ENCODE peak calls at places on chromosomes 11 and 22, in eight cellular contexts. P is stomach, V is Calu3, G is right atrium auricular region, U is coronary artery, Q is fibroblast of lung, C is lower leg skin, H is neural progenitor cell. M is an unnamed sample.
A peak's percentile ranks its signal among the peaks of the same experiment; 100 is the strongest.

GRCh38 chr11:134835561-134835960 is 423.5 kb upstream of the B3GAT1 start:
- DNase-seq in P (no peak), V (no peak), G (peak; percentile 36), U (no peak), Q (no peak), C (no peak), H (no peak), M (no peak)

GRCh38 chr22:29336751-29337490 is 21.4 kb upstream of the RASL10A start:
- DNase-seq in P (peak; percentile 74), V (no peak), G (no peak), U (no peak), Q (no peak), C (no peak), H (no peak), M (no peak)

GRCh38 chr11:45243931-45244330 is 42.2 kb downstream of the SYT13 start:
- DNase-seq in P (no peak), V (no peak), G (no peak), U (no peak), Q (no peak), C (no peak), H (no peak), M (no peak)

GRCh38 chr11:2869561-2870427 is 15.8 kb downstream of the CDKN1C start:
- DNase-seq in P (no peak), V (no peak), G (no peak), U (no peak), Q (no peak), C (no peak), H (peak; percentile 93), M (no peak)

GRCh38 chr22:32987081-32987631 is 71.0 kb downstream of the SYN3 start:
- DNase-seq in P (no peak), V (no peak), G (peak; percentile 42), U (no peak), Q (peak; percentile 7), C (no peak), H (peak; percentile 90), M (no peak)

GRCh38 chr11:30798547-30799236 is 212.5 kb upstream of the MPPED2 start:
- DNase-seq in P (no peak), V (no peak), G (no peak), U (no peak), Q (no peak), C (no peak), H (no peak), M (no peak)

GRCh38 chr11:75811485-75811884 is 3.5 kb upstream of the UVRAG start:
- DNase-seq in P (no peak), V (no peak), G (no peak), U (no peak), Q (no peak), C (no peak), H (no peak), M (no peak)

GRCh38 chr11:65779919-65780769 is 632 bp downstream of the AP5B1 start:
- DNase-seq in P (peak; percentile 86), V (peak; percentile 93), G (peak; percentile 78), U (peak; percentile 85), Q (peak; percentile 74), C (no peak), H (peak; percentile 91), M (peak; percentile 95)

GRCh38 chr11:34044664-34045485 is 6.7 kb upstream of the CAPRIN1 start:
- DNase-seq in P (no peak), V (peak; percentile 61), G (no peak), U (no peak), Q (peak; percentile 83), C (peak; percentile 24), H (peak; percentile 53), M (no peak)

GRCh38 chr22:27747396-27748256 is 53.9 kb downstream of the MN1 start:
- DNase-seq in P (no peak), V (no peak), G (no peak), U (peak; percentile 82), Q (no peak), C (no peak), H (no peak), M (no peak)
- TF ChIP-seq CTCF in P (no peak), V (no peak), G (peak; percentile 19), U (no peak), Q (peak; percentile 33), C (no peak), H (peak; percentile 39), M (no peak)

DNA sequence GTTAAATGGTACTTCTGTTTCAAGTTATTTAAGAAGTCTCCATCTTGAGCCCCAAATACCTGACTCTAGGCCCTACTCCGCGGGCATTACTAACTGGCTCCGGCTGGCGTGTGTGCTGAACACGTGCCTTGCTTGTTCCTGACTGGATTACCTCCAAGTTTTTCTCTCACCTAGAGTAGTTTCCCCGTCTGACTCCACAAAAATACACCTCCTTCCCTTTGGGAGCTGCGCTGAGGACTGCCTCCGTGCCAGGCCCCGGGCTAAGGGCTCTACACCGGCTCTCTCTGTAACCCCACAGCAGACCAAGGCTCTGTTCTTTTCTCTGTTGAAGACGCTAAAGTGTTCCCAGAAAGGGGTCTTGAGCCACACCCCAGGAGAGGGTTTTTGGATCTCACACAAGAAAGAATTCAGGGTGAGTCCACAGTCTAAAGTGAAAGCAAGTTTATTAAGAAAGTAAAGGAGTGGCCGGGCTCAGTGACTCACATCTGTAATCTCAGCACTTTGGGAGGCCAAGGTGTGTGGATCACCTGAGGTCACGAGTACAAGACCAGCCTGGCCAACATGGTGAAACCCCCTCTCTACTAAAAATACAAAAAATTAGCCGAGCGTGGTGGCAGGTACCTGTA is 61.8 kb downstream of the ANO1 start:
- DNase-seq in P (peak; percentile 71), V (peak; percentile 22), G (no peak), U (no peak), Q (no peak), C (no peak), H (no peak), M (no peak)
- TF ChIP-seq CTCF in P (no peak), V (no peak), G (no peak), U (no peak), Q (no peak), C (no peak), H (no peak), M (no peak)

DNA sequence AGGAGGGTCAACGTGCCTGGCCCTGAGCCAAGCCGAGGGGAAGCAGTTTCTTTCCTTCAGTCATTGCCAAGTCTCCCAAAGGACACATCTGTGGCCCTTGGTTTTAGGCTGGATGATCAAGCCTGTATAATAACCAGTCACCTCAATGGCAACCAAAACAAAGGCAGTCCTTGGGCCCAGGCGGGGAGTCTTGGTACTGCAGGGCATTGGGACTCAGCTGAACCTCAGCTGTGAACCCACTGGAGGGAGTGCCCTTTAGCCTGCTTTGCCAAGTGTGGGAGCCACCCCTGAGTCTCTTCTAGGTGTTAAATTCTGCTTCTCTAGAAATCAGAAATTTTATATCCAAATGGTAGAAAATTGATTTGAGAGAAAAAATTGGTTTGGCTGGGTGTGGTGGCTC is 36.9 kb downstream of the CPT1A start:
- DNase-seq in P (no peak), V (no peak), G (no peak), U (no peak), Q (no peak), C (no peak), H (no peak), M (no peak)
- TF ChIP-seq CTCF in P (no peak), V (no peak), G (no peak), U (no peak), Q (no peak), C (no peak), H (peak; percentile 18), M (no peak)

GRCh38 chr11:1387961-1388762 is 1.6 kb upstream of the BRSK2 start:
- DNase-seq in P (no peak), V (no peak), G (no peak), U (no peak), Q (no peak), C (no peak), H (peak; percentile 44), M (no peak)

GRCh38 chr11:1389932-1390587 is at the start of gene BRSK2:
- DNase-seq in P (no peak), V (no peak), G (no peak), U (no peak), Q (no peak), C (no peak), H (no peak), M (no peak)

GRCh38 chr11:1388763-1389102 is 1.0 kb upstream of the BRSK2 start:
- DNase-seq in P (no peak), V (no peak), G (no peak), U (no peak), Q (no peak), C (no peak), H (peak; percentile 49), M (no peak)

GRCh38 chr11:1390603-1391164 is 950 bp downstream of the BRSK2 start:
- DNase-seq in P (no peak), V (no peak), G (no peak), U (no peak), Q (no peak), C (no peak), H (peak; percentile 90), M (no peak)

GRCh38 chr11:1389103-1389931 is 417 bp upstream of the BRSK2 start:
- DNase-seq in P (peak; percentile 97), V (peak; percentile 96), G (peak; percentile 96), U (peak; percentile 95), Q (peak; percentile 94), C (peak; percentile 96), H (peak; percentile 99), M (peak; percentile 98)
- TF ChIP-seq CTCF in P (no peak), V (no peak), G (peak; percentile 57), U (no peak), Q (no peak), C (no peak), H (peak; percentile 20), M (no peak)

DNA sequence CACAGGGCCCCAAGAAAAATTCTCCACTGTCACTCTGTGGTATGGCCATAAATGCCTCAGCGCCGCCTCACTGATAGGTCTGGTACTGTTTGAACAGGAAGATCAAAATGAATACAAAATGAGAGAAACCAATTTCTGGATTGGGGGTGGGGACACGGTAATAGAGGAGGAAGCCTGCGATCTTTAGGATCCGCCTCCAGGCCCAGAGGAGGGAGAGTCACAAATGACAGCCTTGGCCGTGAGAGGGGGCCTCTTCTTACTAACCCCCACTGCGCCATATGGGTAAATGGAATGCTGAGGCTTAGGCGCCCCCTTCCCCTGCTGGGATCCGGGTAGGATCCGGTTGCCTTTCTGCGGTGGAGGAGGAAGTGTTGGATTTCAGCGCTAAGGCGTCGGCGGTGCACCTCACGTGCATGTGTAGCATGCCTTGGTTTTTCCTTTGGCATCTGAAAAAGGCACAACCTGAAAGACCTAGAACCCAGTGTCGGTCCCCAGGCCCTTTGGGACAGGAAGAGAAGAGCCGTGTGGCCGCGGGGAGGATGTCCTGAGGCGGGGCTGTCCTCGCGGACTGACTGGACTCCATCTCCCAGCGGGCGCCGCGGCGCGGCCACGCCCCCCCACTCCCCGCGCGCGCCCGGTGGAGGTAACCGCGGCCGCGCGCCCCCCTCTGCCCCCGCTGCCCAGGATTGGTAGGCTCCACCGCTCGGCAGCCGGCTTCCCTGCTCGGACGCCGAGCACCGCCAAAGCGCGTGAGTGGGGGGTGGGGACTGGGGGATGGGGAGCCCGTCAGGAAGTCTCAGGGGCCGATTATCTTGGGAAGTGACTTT is 718 bp upstream of the MADD start:
- DNase-seq in P (peak; percentile 91), V (peak; percentile 89), G (peak; percentile 86), U (peak; percentile 89), Q (peak; percentile 86), C (peak; percentile 85), H (peak; percentile 96), M (peak; percentile 95)
- TF ChIP-seq CTCF in P (no peak), V (no peak), G (no peak), U (no peak), Q (peak; percentile 6), C (no peak), H (no peak), M (no peak)

DNA sequence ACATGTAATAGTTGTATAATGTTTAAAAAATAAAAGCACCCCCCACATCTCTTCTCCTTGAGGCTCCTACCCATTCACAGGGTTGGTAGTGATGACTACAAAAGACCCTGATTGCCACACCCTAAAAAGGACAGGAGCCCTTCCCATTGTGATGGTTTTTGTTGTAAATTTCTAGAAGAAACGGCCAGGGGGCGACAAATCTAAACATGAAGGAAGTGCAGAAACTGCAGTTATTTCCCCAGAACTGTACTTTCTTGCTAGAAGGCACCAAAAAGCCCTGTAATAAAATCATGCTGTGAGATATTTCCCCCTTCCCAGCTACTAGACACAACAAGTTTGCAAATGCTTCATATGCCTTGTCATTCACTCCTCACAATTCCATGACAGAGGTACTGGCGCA is 10.8 kb downstream of the PRR5L start:
- DNase-seq in P (no peak), V (no peak), G (no peak), U (no peak), Q (peak; percentile 62), C (no peak), H (peak; percentile 66), M (no peak)
- TF ChIP-seq CTCF in P (no peak), V (no peak), G (peak; percentile 54), U (peak; percentile 18), Q (peak; percentile 60), C (no peak), H (peak; percentile 69), M (peak; percentile 29)